ENCODE peak calls at places on chromosomes 6 and 20, in eight cellular contexts. O, U, C, S, H, Y, T and D are unnamed samples.

GRCh38 chr20:58361549-58361948 is 27.5 kb upstream of the VAPB start:
- DNase-seq in O (no peak), U (no peak), C (no peak), S (no peak), H (peak), Y (no peak), T (no peak), D (no peak)

GRCh38 chr6:170450946-170451761 is 102.0 kb downstream of the PSMB1 start:
- DNase-seq in O (no peak), U (no peak), C (no peak), S (no peak), H (peak), Y (no peak), T (no peak), D (no peak)

GRCh38 chr20:53757472-53757913 is 163.9 kb upstream of the ZNF217 start:
- DNase-seq in O (no peak), U (no peak), C (peak), S (peak), H (no peak), Y (no peak), T (no peak), D (no peak)

GRCh38 chr20:23268792-23269354 is 81.7 kb upstream of the NXT1 start:
- DNase-seq in O (no peak), U (no peak), C (no peak), S (no peak), H (no peak), Y (no peak), T (no peak), D (no peak)

GRCh38 chr20:56359212-56360132 is 698 bp downstream of the FAM210B start:
- DNase-seq in O (no peak), U (no peak), C (no peak), S (peak), H (peak), Y (no peak), T (peak), D (peak)

GRCh38 chr20:53657732-53658131 is 64.1 kb upstream of the ZNF217 start:
- DNase-seq in O (no peak), U (no peak), C (no peak), S (no peak), H (no peak), Y (no peak), T (no peak), D (no peak)

GRCh38 chr6:83860347-83860731 is 850 bp downstream of the CYB5R4 start:
- DNase-seq in O (no peak), U (no peak), C (no peak), S (no peak), H (no peak), Y (no peak), T (no peak), D (no peak)

GRCh38 chr6:39433630-39434029 is 111.1 kb upstream of the KCNK16 start:
- DNase-seq in O (no peak), U (no peak), C (no peak), S (no peak), H (no peak), Y (no peak), T (no peak), D (no peak)

GRCh38 chr6:52286798-52287432 is 2.4 kb upstream of the MCM3 start:
- DNase-seq in O (peak), U (peak), C (no peak), S (peak), H (peak), Y (no peak), T (peak), D (peak)

GRCh38 chr6:117233146-117233545 is 32.2 kb upstream of the VGLL2 start:
- DNase-seq in O (no peak), U (no peak), C (no peak), S (no peak), H (no peak), Y (no peak), T (no peak), D (no peak)

GRCh38 chr6:15464211-15464725 is 198.6 kb downstream of the DTNBP1 start:
- DNase-seq in O (peak), U (no peak), C (no peak), S (no peak), H (no peak), Y (no peak), T (no peak), D (peak)

GRCh38 chr6:106134906-106135634 is 48.9 kb downstream of the PRDM1 start:
- DNase-seq in O (peak), U (no peak), C (no peak), S (no peak), H (peak), Y (no peak), T (no peak), D (peak)

GRCh38 chr6:168394606-168395005 is 46.4 kb upstream of the SMOC2 start:
- DNase-seq in O (no peak), U (no peak), C (no peak), S (no peak), H (no peak), Y (no peak), T (no peak), D (no peak)

GRCh38 chr6:44650947-44651346 is 263.4 kb downstream of the CDC5L start:
- DNase-seq in O (no peak), U (no peak), C (no peak), S (no peak), H (no peak), Y (no peak), T (no peak), D (no peak)

GRCh38 chr6:14742171-14742570 is 503.7 kb upstream of the JARID2 start:
- DNase-seq in O (no peak), U (no peak), C (no peak), S (no peak), H (no peak), Y (no peak), T (no peak), D (no peak)

GRCh38 chr20:62891111-62891510 is 29.5 kb upstream of the TCFL5 start:
- DNase-seq in O (no peak), U (no peak), C (no peak), S (peak), H (no peak), Y (no peak), T (no peak), D (no peak)

GRCh38 chr6:25316626-25317025 is 37.5 kb downstream of the CARMIL1 start:
- DNase-seq in O (no peak), U (no peak), C (no peak), S (no peak), H (no peak), Y (no peak), T (no peak), D (no peak)

GRCh38 chr6:138494312-138494711 is 5.0 kb downstream of the NHSL1 start:
- DNase-seq in O (no peak), U (no peak), C (no peak), S (no peak), H (no peak), Y (no peak), T (no peak), D (no peak)

GRCh38 chr6:42451146-42451594 is 556 bp downstream of the TRERF1 start:
- DNase-seq in O (no peak), U (no peak), C (no peak), S (no peak), H (no peak), Y (no peak), T (no peak), D (no peak)

GRCh38 chr6:19898141-19898740 is 61.1 kb downstream of the ID4 start:
- DNase-seq in O (no peak), U (no peak), C (no peak), S (no peak), H (no peak), Y (no peak), T (no peak), D (no peak)

GRCh38 chr6:37485259-37485658 is 14.4 kb downstream of the CCDC167 start:
- DNase-seq in O (no peak), U (no peak), C (no peak), S (no peak), H (no peak), Y (no peak), T (no peak), D (peak)

GRCh38 chr6:32109114-32109764 is at the start of gene TNXB:
- DNase-seq in O (no peak), U (no peak), C (no peak), S (no peak), H (peak), Y (no peak), T (no peak), D (peak)

GRCh38 chr6:5278571-5279120 is 17.3 kb downstream of the FARS2 start:
- DNase-seq in O (no peak), U (no peak), C (no peak), S (no peak), H (no peak), Y (no peak), T (no peak), D (no peak)

GRCh38 chr6:105209950-105210706 is 30.3 kb upstream of the POPDC3 start:
- DNase-seq in O (no peak), U (no peak), C (no peak), S (no peak), H (no peak), Y (no peak), T (no peak), D (no peak)

GRCh38 chr6:31272431-31272830 is 539 bp upstream of the HLA-C start:
- DNase-seq in O (no peak), U (no peak), C (no peak), S (no peak), H (no peak), Y (no peak), T (no peak), D (no peak)

GRCh38 chr20:32366380-32366779 is 8.2 kb downstream of the ASXL1 start:
- DNase-seq in O (no peak), U (no peak), C (no peak), S (no peak), H (no peak), Y (no peak), T (no peak), D (no peak)

GRCh38 chr6:11121851-11122250 is 10.3 kb upstream of the ERVFRD-1 start:
- DNase-seq in O (no peak), U (no peak), C (no peak), S (no peak), H (no peak), Y (no peak), T (no peak), D (no peak)

GRCh38 chr20:41499961-41500725 is 118.0 kb downstream of the CHD6 start:
- DNase-seq in O (no peak), U (no peak), C (no peak), S (no peak), H (no peak), Y (no peak), T (no peak), D (no peak)

GRCh38 chr6:75397806-75398465 is 95.7 kb downstream of the FILIP1 start:
- DNase-seq in O (no peak), U (no peak), C (no peak), S (no peak), H (no peak), Y (no peak), T (no peak), D (no peak)

GRCh38 chr6:47767102-47767501 is 14.7 kb upstream of the OPN5 start:
- DNase-seq in O (no peak), U (no peak), C (no peak), S (no peak), H (no peak), Y (no peak), T (no peak), D (no peak)

GRCh38 chr6:33144373-33144772 is 47.9 kb downstream of the COL11A2 start:
- DNase-seq in O (no peak), U (no peak), C (no peak), S (peak), H (no peak), Y (peak), T (no peak), D (no peak)

GRCh38 chr6:11779308-11780096 is 899 bp upstream of the ADTRP start:
- DNase-seq in O (no peak), U (no peak), C (peak), S (peak), H (no peak), Y (no peak), T (no peak), D (no peak)

GRCh38 chr6:112249489-112249888 is 4.9 kb downstream of the LAMA4 start:
- DNase-seq in O (no peak), U (no peak), C (no peak), S (no peak), H (no peak), Y (no peak), T (no peak), D (no peak)

GRCh38 chr20:5535211-5535756 is 214.9 kb upstream of the SHLD1 start:
- DNase-seq in O (no peak), U (no peak), C (no peak), S (peak), H (no peak), Y (no peak), T (no peak), D (peak)

GRCh38 chr20:33132858-33133615 is 34.9 kb upstream of the BPIFA2 start:
- DNase-seq in O (no peak), U (no peak), C (no peak), S (no peak), H (no peak), Y (no peak), T (no peak), D (no peak)

GRCh38 chr6:154071236-154071635 is 32.2 kb downstream of the OPRM1 start:
- DNase-seq in O (no peak), U (no peak), C (no peak), S (no peak), H (no peak), Y (no peak), T (no peak), D (no peak)